ENCODE peak calls at places on chromosomes 2 and 18, in six cellular contexts. One of them, this sample, is unnamed.

GRCh38 chr2:134917958-134918517 is 584 bp upstream of the CCNT2 start:
- DNase-seq in psoas muscle: peak; percentile 87
- DNase-seq in retinal pigment epithelial cell: no peak
- DNase-seq in CD8-positive, alpha-beta T cell: peak; percentile 91
- DNase-seq in CD4-positive, alpha-beta T cell: peak; percentile 82
- DNase-seq in MCF 10A: no peak
- DNase-seq in this sample: peak; percentile 66

GRCh38 chr18:10798727-10799435 is 273.1 kb downstream of the NAPG start:
- DNase-seq in psoas muscle: no peak
- DNase-seq in retinal pigment epithelial cell: peak; percentile 44
- DNase-seq in CD8-positive, alpha-beta T cell: no peak
- DNase-seq in CD4-positive, alpha-beta T cell: no peak
- DNase-seq in MCF 10A: no peak
- DNase-seq in this sample: no peak

GRCh38 chr2:216696751-216697560 is 1.6 kb upstream of the IGFBP5 start:
- DNase-seq in psoas muscle: no peak
- DNase-seq in retinal pigment epithelial cell: no peak
- DNase-seq in CD8-positive, alpha-beta T cell: no peak
- DNase-seq in CD4-positive, alpha-beta T cell: no peak
- DNase-seq in MCF 10A: peak; percentile 37
- DNase-seq in this sample: no peak

GRCh38 chr18:26471027-26471426 is 77.3 kb downstream of the KCTD1 start:
- DNase-seq in psoas muscle: no peak
- DNase-seq in retinal pigment epithelial cell: no peak
- DNase-seq in CD8-positive, alpha-beta T cell: no peak
- DNase-seq in CD4-positive, alpha-beta T cell: no peak
- DNase-seq in MCF 10A: no peak
- DNase-seq in this sample: no peak

GRCh38 chr2:151238527-151239487 is 22.9 kb downstream of the RBM43 start:
- DNase-seq in psoas muscle: peak; percentile 49
- DNase-seq in retinal pigment epithelial cell: peak; percentile 68
- DNase-seq in CD8-positive, alpha-beta T cell: no peak
- DNase-seq in CD4-positive, alpha-beta T cell: peak; percentile 5
- DNase-seq in MCF 10A: peak; percentile 78
- DNase-seq in this sample: peak; percentile 37

GRCh38 chr2:180730976-180731375 is 249.4 kb upstream of the UBE2E3 start:
- DNase-seq in psoas muscle: no peak
- DNase-seq in retinal pigment epithelial cell: no peak
- DNase-seq in CD8-positive, alpha-beta T cell: no peak
- DNase-seq in CD4-positive, alpha-beta T cell: no peak
- DNase-seq in MCF 10A: peak; percentile 88
- DNase-seq in this sample: no peak

GRCh38 chr2:241009601-241010530 is 11.4 kb downstream of the SNED1 start:
- DNase-seq in psoas muscle: peak; percentile 53
- DNase-seq in retinal pigment epithelial cell: no peak
- DNase-seq in CD8-positive, alpha-beta T cell: peak; percentile 79
- DNase-seq in CD4-positive, alpha-beta T cell: peak; percentile 44
- DNase-seq in MCF 10A: peak; percentile 94
- DNase-seq in this sample: no peak

GRCh38 chr2:109676346-109676897 is 62.3 kb downstream of the SOWAHC start:
- DNase-seq in psoas muscle: no peak
- DNase-seq in retinal pigment epithelial cell: no peak
- DNase-seq in CD8-positive, alpha-beta T cell: no peak
- DNase-seq in CD4-positive, alpha-beta T cell: no peak
- DNase-seq in MCF 10A: no peak
- DNase-seq in this sample: no peak

GRCh38 chr2:203733683-203734082 is 27.2 kb downstream of the CD28 start:
- DNase-seq in psoas muscle: no peak
- DNase-seq in retinal pigment epithelial cell: no peak
- DNase-seq in CD8-positive, alpha-beta T cell: no peak
- DNase-seq in CD4-positive, alpha-beta T cell: no peak
- DNase-seq in MCF 10A: no peak
- DNase-seq in this sample: no peak

GRCh38 chr2:160207271-160207670 is 7.2 kb upstream of the ITGB6 start:
- DNase-seq in psoas muscle: no peak
- DNase-seq in retinal pigment epithelial cell: no peak
- DNase-seq in CD8-positive, alpha-beta T cell: no peak
- DNase-seq in CD4-positive, alpha-beta T cell: no peak
- DNase-seq in MCF 10A: peak; percentile 85
- DNase-seq in this sample: no peak

GRCh38 chr2:200396726-200397348 is 90.3 kb downstream of the SPATS2L start:
- DNase-seq in psoas muscle: no peak
- DNase-seq in retinal pigment epithelial cell: no peak
- DNase-seq in CD8-positive, alpha-beta T cell: no peak
- DNase-seq in CD4-positive, alpha-beta T cell: no peak
- DNase-seq in MCF 10A: no peak
- DNase-seq in this sample: no peak

GRCh38 chr2:180016937-180017336 is 9.8 kb upstream of the CWC22 start:
- DNase-seq in psoas muscle: no peak
- DNase-seq in retinal pigment epithelial cell: no peak
- DNase-seq in CD8-positive, alpha-beta T cell: no peak
- DNase-seq in CD4-positive, alpha-beta T cell: no peak
- DNase-seq in MCF 10A: no peak
- DNase-seq in this sample: no peak

GRCh38 chr2:110807520-110807919 is 75.1 kb downstream of the ACOXL start:
- DNase-seq in psoas muscle: peak; percentile 61
- DNase-seq in retinal pigment epithelial cell: no peak
- DNase-seq in CD8-positive, alpha-beta T cell: no peak
- DNase-seq in CD4-positive, alpha-beta T cell: no peak
- DNase-seq in MCF 10A: no peak
- DNase-seq in this sample: no peak

GRCh38 chr2:148525130-148525529 is 119.4 kb upstream of the EPC2 start:
- DNase-seq in psoas muscle: no peak
- DNase-seq in retinal pigment epithelial cell: no peak
- DNase-seq in CD8-positive, alpha-beta T cell: no peak
- DNase-seq in CD4-positive, alpha-beta T cell: no peak
- DNase-seq in MCF 10A: no peak
- DNase-seq in this sample: no peak

GRCh38 chr2:134155134-134155533 is 98.7 kb upstream of the MGAT5 start:
- DNase-seq in psoas muscle: no peak
- DNase-seq in retinal pigment epithelial cell: no peak
- DNase-seq in CD8-positive, alpha-beta T cell: no peak
- DNase-seq in CD4-positive, alpha-beta T cell: no peak
- DNase-seq in MCF 10A: no peak
- DNase-seq in this sample: no peak

GRCh38 chr2:10300997-10301945 is 1.4 kb upstream of the HPCAL1 start:
- DNase-seq in psoas muscle: no peak
- DNase-seq in retinal pigment epithelial cell: no peak
- DNase-seq in CD8-positive, alpha-beta T cell: no peak
- DNase-seq in CD4-positive, alpha-beta T cell: no peak
- DNase-seq in MCF 10A: no peak
- DNase-seq in this sample: no peak

DNA sequence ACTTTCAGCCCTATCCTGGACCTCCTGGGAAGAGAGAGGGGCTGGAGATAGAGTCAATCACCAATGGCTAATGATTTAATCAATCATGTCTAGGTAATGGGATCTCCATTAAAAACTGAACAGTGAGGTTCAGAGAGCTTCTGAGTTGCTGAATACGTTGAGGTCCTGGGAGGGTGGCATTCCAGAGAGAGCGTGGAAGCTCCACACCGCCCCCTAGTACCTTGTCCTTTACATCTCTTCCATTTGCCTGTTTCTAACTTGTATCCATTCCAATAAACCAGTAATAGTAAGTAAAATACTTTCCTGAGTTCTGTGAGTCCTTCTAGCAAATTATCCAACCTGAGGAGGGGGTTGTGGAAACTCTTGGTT is 101.7 kb downstream of the B3GNT2 start:
- DNase-seq in psoas muscle: no peak
- DNase-seq in retinal pigment epithelial cell: no peak
- DNase-seq in CD8-positive, alpha-beta T cell: no peak
- DNase-seq in CD4-positive, alpha-beta T cell: no peak
- DNase-seq in MCF 10A: peak; percentile 50
- DNase-seq in this sample: no peak
- TF ChIP-seq CTCF in psoas muscle: no peak
- TF ChIP-seq CTCF in retinal pigment epithelial cell: peak; percentile 32
- TF ChIP-seq CTCF in CD8-positive, alpha-beta T cell: no peak
- TF ChIP-seq CTCF in CD4-positive, alpha-beta T cell: no peak
- TF ChIP-seq CTCF in MCF 10A: no peak
- TF ChIP-seq CTCF in this sample: no peak

DNA sequence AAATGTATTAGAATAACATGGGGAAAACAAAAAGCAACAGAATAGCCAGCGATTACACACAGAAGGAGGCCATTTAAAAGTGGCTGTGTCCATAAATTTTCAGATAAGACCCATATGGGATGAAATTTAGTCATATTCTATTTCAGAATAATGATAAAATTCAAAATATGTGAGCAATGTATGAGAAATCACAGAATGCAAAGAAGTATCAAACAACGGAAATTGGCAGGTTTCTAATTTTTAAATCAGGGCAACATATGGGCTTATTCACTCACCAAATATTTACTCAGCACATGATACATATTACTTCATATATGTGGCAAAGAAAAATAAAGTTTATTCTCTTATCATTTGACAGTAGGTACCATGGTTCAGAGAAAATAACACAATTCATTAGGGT is 208.5 kb downstream of the GRB14 start:
- DNase-seq in psoas muscle: no peak
- DNase-seq in retinal pigment epithelial cell: no peak
- DNase-seq in CD8-positive, alpha-beta T cell: no peak
- DNase-seq in CD4-positive, alpha-beta T cell: no peak
- DNase-seq in MCF 10A: no peak
- DNase-seq in this sample: no peak
- TF ChIP-seq CTCF in psoas muscle: no peak
- TF ChIP-seq CTCF in retinal pigment epithelial cell: no peak
- TF ChIP-seq CTCF in CD8-positive, alpha-beta T cell: no peak
- TF ChIP-seq CTCF in CD4-positive, alpha-beta T cell: no peak
- TF ChIP-seq CTCF in MCF 10A: no peak
- TF ChIP-seq CTCF in this sample: no peak

GRCh38 chr2:107721178-107721577 is 105.5 kb upstream of the RGPD4 start:
- DNase-seq in psoas muscle: no peak
- DNase-seq in retinal pigment epithelial cell: no peak
- DNase-seq in CD8-positive, alpha-beta T cell: no peak
- DNase-seq in CD4-positive, alpha-beta T cell: no peak
- DNase-seq in MCF 10A: no peak
- DNase-seq in this sample: no peak
- TF ChIP-seq CTCF in psoas muscle: no peak
- TF ChIP-seq CTCF in retinal pigment epithelial cell: no peak
- TF ChIP-seq CTCF in CD8-positive, alpha-beta T cell: no peak
- TF ChIP-seq CTCF in CD4-positive, alpha-beta T cell: no peak
- TF ChIP-seq CTCF in MCF 10A: no peak
- TF ChIP-seq CTCF in this sample: no peak

DNA sequence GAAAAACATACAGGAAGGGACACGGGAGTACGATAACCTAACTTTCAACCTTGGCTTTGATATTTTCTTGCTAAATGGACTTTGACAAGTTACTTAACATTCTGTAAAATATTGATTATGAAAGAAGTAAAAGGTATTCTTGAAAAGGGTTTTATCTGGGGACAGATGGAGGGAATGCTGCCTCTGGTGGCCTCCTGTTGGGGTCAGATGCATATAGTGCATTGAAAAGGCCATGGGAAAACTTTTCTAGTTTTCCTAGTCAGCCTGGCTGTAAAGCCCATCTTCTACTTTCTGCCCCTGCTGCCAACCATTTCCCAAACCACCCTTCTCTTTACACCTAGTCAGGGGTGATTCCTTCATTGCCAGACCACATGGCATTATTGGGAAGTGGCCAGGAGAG is 22.2 kb upstream of the MSTN start:
- DNase-seq in psoas muscle: no peak
- DNase-seq in retinal pigment epithelial cell: no peak
- DNase-seq in CD8-positive, alpha-beta T cell: no peak
- DNase-seq in CD4-positive, alpha-beta T cell: no peak
- DNase-seq in MCF 10A: no peak
- DNase-seq in this sample: no peak
- TF ChIP-seq CTCF in psoas muscle: no peak
- TF ChIP-seq CTCF in retinal pigment epithelial cell: no peak
- TF ChIP-seq CTCF in CD8-positive, alpha-beta T cell: no peak
- TF ChIP-seq CTCF in CD4-positive, alpha-beta T cell: no peak
- TF ChIP-seq CTCF in MCF 10A: no peak
- TF ChIP-seq CTCF in this sample: no peak

DNA sequence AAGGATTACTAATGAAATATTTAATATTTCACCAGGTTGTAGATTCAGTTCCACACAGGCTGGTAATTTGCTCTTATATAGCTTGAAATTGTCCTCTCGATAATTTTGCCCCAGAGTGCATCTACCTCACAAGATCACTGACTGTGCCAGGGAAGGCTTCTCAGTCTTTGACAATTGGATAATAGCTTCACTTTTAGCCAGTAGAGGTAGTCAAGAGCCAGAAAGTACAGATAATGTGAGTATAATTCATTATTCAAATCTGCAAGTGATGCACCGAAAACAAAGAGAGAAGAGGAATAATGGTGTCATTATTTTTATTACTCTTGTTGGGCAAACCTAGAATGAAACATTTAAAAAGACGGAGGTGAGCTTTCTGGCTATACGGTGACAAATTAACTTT is 292.8 kb downstream of the EN1 start:
- DNase-seq in psoas muscle: no peak
- DNase-seq in retinal pigment epithelial cell: no peak
- DNase-seq in CD8-positive, alpha-beta T cell: no peak
- DNase-seq in CD4-positive, alpha-beta T cell: no peak
- DNase-seq in MCF 10A: peak; percentile 3
- DNase-seq in this sample: no peak
- TF ChIP-seq CTCF in psoas muscle: no peak
- TF ChIP-seq CTCF in retinal pigment epithelial cell: peak; percentile 32
- TF ChIP-seq CTCF in CD8-positive, alpha-beta T cell: no peak
- TF ChIP-seq CTCF in CD4-positive, alpha-beta T cell: no peak
- TF ChIP-seq CTCF in MCF 10A: peak; percentile 22
- TF ChIP-seq CTCF in this sample: no peak

GRCh38 chr18:77700051-77700450 is 450.4 kb downstream of the GALR1 start:
- DNase-seq in psoas muscle: no peak
- DNase-seq in retinal pigment epithelial cell: no peak
- DNase-seq in CD8-positive, alpha-beta T cell: no peak
- DNase-seq in CD4-positive, alpha-beta T cell: no peak
- DNase-seq in MCF 10A: peak; percentile 23
- DNase-seq in this sample: no peak

GRCh38 chr18:77701977-77702376 is 452.3 kb downstream of the GALR1 start:
- DNase-seq in psoas muscle: no peak
- DNase-seq in retinal pigment epithelial cell: no peak
- DNase-seq in CD8-positive, alpha-beta T cell: no peak
- DNase-seq in CD4-positive, alpha-beta T cell: no peak
- DNase-seq in MCF 10A: no peak
- DNase-seq in this sample: no peak

GRCh38 chr18:77705301-77705700 is 455.7 kb downstream of the GALR1 start:
- DNase-seq in psoas muscle: no peak
- DNase-seq in retinal pigment epithelial cell: no peak
- DNase-seq in CD8-positive, alpha-beta T cell: no peak
- DNase-seq in CD4-positive, alpha-beta T cell: no peak
- DNase-seq in MCF 10A: no peak
- DNase-seq in this sample: no peak

GRCh38 chr18:77702686-77703085 is 453.0 kb downstream of the GALR1 start:
- DNase-seq in psoas muscle: no peak
- DNase-seq in retinal pigment epithelial cell: no peak
- DNase-seq in CD8-positive, alpha-beta T cell: no peak
- DNase-seq in CD4-positive, alpha-beta T cell: no peak
- DNase-seq in MCF 10A: peak; percentile 44
- DNase-seq in this sample: no peak
- TF ChIP-seq CTCF in psoas muscle: peak; percentile 14
- TF ChIP-seq CTCF in retinal pigment epithelial cell: peak; percentile 13
- TF ChIP-seq CTCF in CD8-positive, alpha-beta T cell: no peak
- TF ChIP-seq CTCF in CD4-positive, alpha-beta T cell: no peak
- TF ChIP-seq CTCF in MCF 10A: peak; percentile 57
- TF ChIP-seq CTCF in this sample: no peak

DNA sequence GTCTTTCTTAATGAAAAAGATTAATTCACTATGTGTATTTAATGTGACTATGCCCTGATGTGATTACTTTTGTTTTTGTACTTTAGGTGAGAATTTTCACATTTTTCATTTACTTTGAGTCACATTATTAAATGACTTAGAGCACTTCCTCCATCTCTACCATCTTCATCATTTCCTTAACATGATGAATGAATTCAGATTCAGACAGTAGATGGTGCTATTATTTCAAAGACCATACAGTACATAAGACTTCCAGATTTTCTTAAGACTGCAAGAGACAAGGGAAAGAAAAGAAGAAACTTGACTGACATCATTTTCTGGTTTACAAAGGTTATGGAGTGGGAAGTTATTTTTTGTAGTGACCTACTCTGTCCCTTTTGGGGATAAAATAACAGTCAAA is 1010.6 kb upstream of the NXPH2 start:
- DNase-seq in psoas muscle: no peak
- DNase-seq in retinal pigment epithelial cell: no peak
- DNase-seq in CD8-positive, alpha-beta T cell: no peak
- DNase-seq in CD4-positive, alpha-beta T cell: no peak
- DNase-seq in MCF 10A: no peak
- DNase-seq in this sample: no peak
- TF ChIP-seq CTCF in psoas muscle: peak; percentile 20
- TF ChIP-seq CTCF in retinal pigment epithelial cell: peak; percentile 42
- TF ChIP-seq CTCF in CD8-positive, alpha-beta T cell: no peak
- TF ChIP-seq CTCF in CD4-positive, alpha-beta T cell: no peak
- TF ChIP-seq CTCF in MCF 10A: no peak
- TF ChIP-seq CTCF in this sample: no peak